ENCODE peak calls at places on chromosomes 2 and 18, in six cellular contexts. Y is GM04503, T is 8988T, O is ACHN, R is sciatic nerve, Z is hippocampal formation. P is an unnamed sample.

GRCh38 chr18:23058746-23059440 is 76.4 kb upstream of the CABLES1 start:
- DNase-seq in T (no peak), Z (no peak), O (no peak), R (no peak), Y (no peak), P (peak; percentile 39)

GRCh38 chr2:152405206-152406118 is 70.5 kb downstream of the FMNL2 start:
- DNase-seq in Z (no peak), Y (no peak), O (peak; percentile 38), T (no peak), R (no peak), P (peak; percentile 31)

GRCh38 chr18:9952633-9953416 is 39.0 kb downstream of the VAPA start:
- DNase-seq in T (no peak), Y (no peak), Z (no peak), R (no peak), O (peak; percentile 27), P (peak; percentile 18)

GRCh38 chr2:7515327-7515726 is 598.1 kb downstream of the RNF144A start:
- DNase-seq in R (no peak), T (no peak), O (no peak), Z (no peak), Y (no peak), P (no peak)

GRCh38 chr2:126687086-126687485 is 31.1 kb downstream of the GYPC start:
- DNase-seq in T (no peak), Y (no peak), Z (no peak), O (no peak), R (no peak), P (no peak)

GRCh38 chr2:664063-664462 is 13.1 kb downstream of the TMEM18 start:
- DNase-seq in Y (no peak), T (no peak), R (no peak), O (no peak), Z (no peak), P (no peak)

GRCh38 chr18:332721-333513 is 65.1 kb upstream of the THOC1 start:
- DNase-seq in R (peak; percentile 86), O (no peak), Z (peak; percentile 13), T (no peak), Y (peak; percentile 24), P (peak; percentile 92)

GRCh38 chr2:64543006-64543697 is 19.0 kb downstream of the AFTPH start:
- DNase-seq in Z (no peak), T (no peak), R (no peak), O (no peak), Y (no peak), P (peak; percentile 59)

GRCh38 chr2:223779877-223780276 is 57.5 kb downstream of the AP1S3 start:
- DNase-seq in O (peak; percentile 56), T (peak; percentile 60), R (no peak), Z (no peak), Y (no peak), P (no peak)

GRCh38 chr2:85411405-85411748 is 1.2 kb upstream of the CAPG start:
- DNase-seq in Y (no peak), Z (no peak), R (no peak), O (no peak), T (no peak), P (no peak)

GRCh38 chr2:23211987-23212583 is 172.9 kb upstream of the KLHL29 start:
- DNase-seq in R (no peak), Z (no peak), T (no peak), Y (no peak), O (no peak), P (no peak)

GRCh38 chr2:108220942-108221541 is 18.7 kb upstream of the SULT1C3 start:
- DNase-seq in Z (peak; percentile 10), R (no peak), T (no peak), Y (no peak), O (no peak), P (no peak)

GRCh38 chr2:143489135-143489534 is 359.9 kb downstream of the ARHGAP15 start:
- DNase-seq in O (peak; percentile 44), T (no peak), Z (no peak), R (no peak), Y (no peak), P (peak; percentile 62)

GRCh38 chr2:23434721-23435121 is 49.7 kb downstream of the KLHL29 start:
- DNase-seq in Z (no peak), R (peak; percentile 27), Y (no peak), T (no peak), O (no peak), P (peak; percentile 24)

GRCh38 chr2:2812117-2812516 is 481.0 kb upstream of the MYT1L start:
- DNase-seq in Z (no peak), O (no peak), Y (no peak), R (no peak), T (no peak), P (no peak)

GRCh38 chr18:3604626-3605408 is 154.8 kb downstream of the TGIF1 start:
- DNase-seq in O (peak; percentile 84), Z (no peak), Y (peak; percentile 94), T (no peak), R (no peak), P (peak; percentile 99)

GRCh38 chr18:74328196-74328595 is 12.6 kb downstream of the C18orf63 start:
- DNase-seq in Z (no peak), O (no peak), Y (no peak), T (no peak), R (no peak), P (peak; percentile 53)

GRCh38 chr2:5690231-5690630 is 2.0 kb upstream of the SOX11 start:
- DNase-seq in Y (no peak), Z (no peak), R (no peak), O (no peak), T (no peak), P (no peak)

GRCh38 chr2:143451622-143452021 is 322.4 kb downstream of the ARHGAP15 start:
- DNase-seq in R (no peak), Y (no peak), O (peak; percentile 45), Z (no peak), T (no peak), P (peak; percentile 46)

GRCh38 chr2:16022548-16023240 is 82.3 kb downstream of the MYCN start:
- DNase-seq in Z (no peak), T (no peak), O (no peak), Y (no peak), R (no peak), P (no peak)

GRCh38 chr2:224444011-224444410 is 42.1 kb upstream of the FAM124B start:
- DNase-seq in R (no peak), T (no peak), O (no peak), Z (no peak), Y (no peak), P (no peak)

GRCh38 chr18:49467019-49467563 is 6.6 kb upstream of the DYM start:
- DNase-seq in R (no peak), Z (no peak), Y (no peak), O (no peak), T (no peak), P (no peak)

GRCh38 chr2:236715077-236715476 is 145.5 kb downstream of the ACKR3 start:
- DNase-seq in Y (no peak), R (no peak), O (no peak), T (no peak), Z (no peak), P (peak; percentile 19)